ENCODE peak calls at places on chromosome 12, in six cellular contexts. Y is stimulated activated naive CD8-positive, alpha-beta T cell treated with anti-CD3 and anti-CD28 coated beads, Interleukin-15, Interleukin-2, amounts not matched to agents 100 U/mL and 50 U/mL, for 24 hours; J is endodermal cell; R is breast epithelium; H is ACHN; M is adrenal gland. L is an unnamed sample.

GRCh38 chr12:123591702-123592481 is 7.5 kb downstream of the TMED2 start:
- DNase-seq in Y (no peak), J (no peak), R (no peak), H (no peak), M (no peak), L (no peak)

GRCh38 chr12:103326190-103326589 is 169.6 kb downstream of the C12orf42 start:
- DNase-seq in Y (no peak), J (peak), R (no peak), H (peak), M (no peak), L (no peak)

GRCh38 chr12:87376722-87377121 is 652.5 kb downstream of the C12orf50 start:
- DNase-seq in Y (no peak), J (no peak), R (no peak), H (no peak), M (no peak), L (no peak)

GRCh38 chr12:76024942-76025600 is 6.5 kb downstream of the PHLDA1 start:
- DNase-seq in Y (no peak), J (no peak), R (no peak), H (peak), M (no peak), L (no peak)

GRCh38 chr12:52404951-52405350 is 1.2 kb downstream of the KRT82 start:
- DNase-seq in Y (no peak), J (no peak), R (no peak), H (peak), M (no peak), L (no peak)

GRCh38 chr12:65313704-65314317 is 35.3 kb downstream of the MSRB3 start:
- DNase-seq in Y (no peak), J (no peak), R (no peak), H (peak), M (no peak), L (no peak)

GRCh38 chr12:26135010-26135420 is 10.2 kb upstream of the BHLHE41 start:
- DNase-seq in Y (no peak), J (no peak), R (peak), H (peak), M (no peak), L (no peak)

GRCh38 chr12:53942467-53942997 is 3.9 kb downstream of the HOXC13 start:
- DNase-seq in Y (no peak), J (peak), R (no peak), H (no peak), M (no peak), L (no peak)

GRCh38 chr12:1054103-1054838 is 63.2 kb downstream of the ERC1 start:
- DNase-seq in Y (no peak), J (peak), R (no peak), H (no peak), M (peak), L (no peak)

GRCh38 chr12:34402899-34403705 is 380.8 kb downstream of the ALG10 start:
- DNase-seq in Y (peak), J (peak), R (peak), H (no peak), M (peak), L (peak)

GRCh38 chr12:26798669-26799068 is 34.3 kb downstream of the ITPR2 start:
- DNase-seq in Y (no peak), J (no peak), R (no peak), H (no peak), M (no peak), L (no peak)

GRCh38 chr12:51926064-51926632 is 18.8 kb downstream of the ACVRL1 start:
- DNase-seq in Y (no peak), J (peak), R (no peak), H (no peak), M (no peak), L (no peak)

GRCh38 chr12:19491863-19492262 is 52.6 kb downstream of the AEBP2 start:
- DNase-seq in Y (no peak), J (no peak), R (no peak), H (no peak), M (no peak), L (no peak)

GRCh38 chr12:23906329-23906728 is 43.1 kb downstream of the SOX5 start:
- DNase-seq in Y (no peak), J (peak), R (no peak), H (no peak), M (no peak), L (peak)

GRCh38 chr12:131923260-131923659 is 5.8 kb upstream of the PUS1 start:
- DNase-seq in Y (no peak), J (no peak), R (no peak), H (no peak), M (no peak), L (no peak)

GRCh38 chr12:103908877-103909276 is 21.3 kb upstream of the HSP90B1 start:
- DNase-seq in Y (no peak), J (no peak), R (no peak), H (no peak), M (no peak), L (no peak)

GRCh38 chr12:52827499-52828090 is 6.5 kb downstream of the KRT79 start:
- DNase-seq in Y (no peak), J (no peak), R (no peak), H (no peak), M (no peak), L (no peak)

GRCh38 chr12:131042848-131043245 is 89.1 kb downstream of the ADGRD1 start:
- DNase-seq in Y (no peak), J (no peak), R (no peak), H (no peak), M (no peak), L (no peak)

GRCh38 chr12:65741662-65742480 is 82.4 kb upstream of the HMGA2 start:
- DNase-seq in Y (peak), J (peak), R (no peak), H (peak), M (no peak), L (no peak)

GRCh38 chr12:58648151-58648550 is 272.2 kb downstream of the LRIG3 start:
- DNase-seq in Y (no peak), J (no peak), R (no peak), H (no peak), M (no peak), L (no peak)

GRCh38 chr12:120249875-120250795 is 15.4 kb downstream of the PXN start:
- DNase-seq in Y (peak), J (peak), R (no peak), H (no peak), M (peak), L (peak)

GRCh38 chr12:75011120-75011519 is 198.5 kb downstream of the KCNC2 start:
- DNase-seq in Y (no peak), J (no peak), R (no peak), H (no peak), M (no peak), L (no peak)

GRCh38 chr12:114638790-114639435 is 45.1 kb downstream of the TBX3 start:
- DNase-seq in Y (no peak), J (peak), R (no peak), H (no peak), M (no peak), L (no peak)

GRCh38 chr12:107891967-107892366 is 117.5 kb downstream of the ASCL4 start:
- DNase-seq in Y (no peak), J (peak), R (no peak), H (peak), M (no peak), L (no peak)

GRCh38 chr12:1206118-1206734 is 215.2 kb downstream of the ERC1 start:
- DNase-seq in Y (no peak), J (no peak), R (no peak), H (no peak), M (no peak), L (no peak)

GRCh38 chr12:130455161-130455560 is 117.5 kb downstream of the PIWIL1 start:
- DNase-seq in Y (no peak), J (no peak), R (no peak), H (no peak), M (no peak), L (no peak)

GRCh38 chr12:96687719-96688118 is 198.3 kb downstream of the CFAP54 start:
- DNase-seq in Y (no peak), J (no peak), R (no peak), H (no peak), M (no peak), L (no peak)

GRCh38 chr12:69240625-69240984 is 1.2 kb downstream of the CPSF6 start:
- DNase-seq in Y (peak), J (peak), R (no peak), H (peak), M (no peak), L (no peak)